ENCODE peak calls at places on chromosomes 4 and X, in four cellular contexts. L is lower lobe of right lung, G is tibial nerve, O is sigmoid colon. T is an unnamed sample.

GRCh38 chr4:152536545-152537182 is 772 bp upstream of the FBXW7 start:
- DNase-seq in L (no peak), G (peak; percentile 33), O (no peak), T (no peak)

GRCh38 chr4:156390599-156391296 is 437.1 kb upstream of the CTSO start:
- DNase-seq in L (no peak), G (no peak), O (no peak), T (no peak)

GRCh38 chrX:18828832-18829404 is 121.5 kb downstream of the PPEF1 start:
- DNase-seq in L (no peak), O (no peak), G (no peak), T (no peak)

GRCh38 chr4:111641813-111642579 is 503.3 kb upstream of the FAM241A start:
- DNase-seq in G (peak; percentile 60), L (no peak), O (peak; percentile 82), T (peak; percentile 50)

GRCh38 chrX:25726539-25726938 is 411.6 kb upstream of the MAGEB18 start:
- DNase-seq in O (no peak), G (no peak), L (no peak), T (no peak)

GRCh38 chr4:173500841-173501591 is 29.0 kb downstream of the HAND2 start:
- DNase-seq in L (no peak), O (no peak), G (no peak), T (no peak)

GRCh38 chr4:72286185-72286584 is 254.4 kb downstream of the NPFFR2 start:
- DNase-seq in L (no peak), O (no peak), G (no peak), T (no peak)

GRCh38 chrX:142295190-142295589 is 90.1 kb upstream of the MAGEC2 start:
- DNase-seq in O (no peak), G (no peak), L (no peak), T (no peak)

GRCh38 chrX:103791233-103791632 is 14.6 kb downstream of the PLP1 start:
- DNase-seq in O (no peak), L (no peak), G (no peak), T (no peak)

GRCh38 chr4:142091691-142092182 is 455.4 kb downstream of the IL15 start:
- DNase-seq in G (peak; percentile 20), O (no peak), L (no peak), T (no peak)

GRCh38 chrX:87517571-87518141 is at the start of gene KLHL4:
- DNase-seq in L (no peak), G (no peak), O (no peak), T (peak; percentile 50)

GRCh38 chr4:26349496-26349895 is 28.7 kb downstream of the RBPJ start:
- DNase-seq in O (no peak), L (no peak), G (no peak), T (no peak)

GRCh38 chr4:56386091-56386490 is 1.2 kb downstream of the AASDH start:
- DNase-seq in O (no peak), L (no peak), G (no peak), T (no peak)

GRCh38 chr4:2250003-2250763 is 8.3 kb upstream of the HAUS3 start:
- DNase-seq in L (no peak), O (no peak), G (no peak), T (no peak)

GRCh38 chr4:86481429-86481828 is 112.7 kb upstream of the PTPN13 start:
- DNase-seq in G (no peak), L (no peak), O (no peak), T (no peak)

GRCh38 chr4:30721353-30722091 is 1.4 kb downstream of the PCDH7 start:
- DNase-seq in O (peak; percentile 72), L (no peak), G (no peak), T (no peak)

GRCh38 chrX:39709364-39709763 is 388.4 kb downstream of the BCOR start:
- DNase-seq in G (no peak), L (no peak), O (no peak), T (no peak)

GRCh38 chr4:7255488-7255881 is 63.1 kb downstream of the SORCS2 start:
- DNase-seq in G (no peak), L (no peak), O (no peak), T (no peak)

GRCh38 chrX:106249706-106250379 is 81.7 kb downstream of the PWWP3B start:
- DNase-seq in O (no peak), L (no peak), G (peak; percentile 8), T (no peak)

GRCh38 chr4:88411491-88412101 is 32.9 kb downstream of the HERC6 start:
- DNase-seq in O (no peak), L (no peak), G (no peak), T (no peak)

GRCh38 chr4:183130328-183131155 is 31.5 kb downstream of the WWC2 start:
- DNase-seq in O (peak; percentile 74), L (no peak), G (no peak), T (peak; percentile 65)

GRCh38 chrX:13220916-13221315 is 98.9 kb downstream of the ATXN3L start:
- DNase-seq in G (no peak), O (no peak), L (no peak), T (no peak)

GRCh38 chr4:174437324-174437723 is 85.0 kb downstream of the HPGD start:
- DNase-seq in L (no peak), O (no peak), G (no peak), T (no peak)

GRCh38 chr4:167868163-167868562 is 224.2 kb upstream of the ANXA10 start:
- DNase-seq in O (no peak), L (no peak), G (no peak), T (no peak)

GRCh38 chr4:95129708-95130343 is 372.1 kb downstream of the BMPR1B start:
- DNase-seq in O (no peak), G (peak; percentile 89), L (no peak), T (no peak)

GRCh38 chr4:146567396-146567795 is 45.7 kb upstream of the SLC10A7 start:
- DNase-seq in O (no peak), L (no peak), G (no peak), T (no peak)

GRCh38 chr4:112979881-112980421 is 69.5 kb upstream of the ANK2 start:
- DNase-seq in L (no peak), O (no peak), G (no peak), T (peak; percentile 44)

GRCh38 chr4:11416767-11417113 is 12.0 kb downstream of the HS3ST1 start:
- DNase-seq in G (no peak), L (no peak), O (no peak), T (no peak)

GRCh38 chr4:91198951-91199350 is 1071.8 kb downstream of the CCSER1 start:
- DNase-seq in L (no peak), O (no peak), G (no peak), T (no peak)

GRCh38 chr4:180827610-180828009 is 1415.6 kb upstream of the TENM3 start:
- DNase-seq in O (no peak), L (no peak), G (no peak), T (no peak)

GRCh38 chrX:154136627-154137161 is 7.3 kb upstream of the OPN1LW start:
- DNase-seq in L (peak; percentile 72), G (peak; percentile 40), O (peak; percentile 87), T (no peak)
- TF ChIP-seq CTCF in L (peak; percentile 82), G (peak; percentile 79), O (peak; percentile 58), T (peak; percentile 84)

GRCh38 chr4:65383589-65384305 is 286.5 kb downstream of the EPHA5 start:
- DNase-seq in O (no peak), G (no peak), L (no peak), T (no peak)
- H3K27ac ChIP-seq in O (no peak overlapping the region), G (no peak overlapping the region), L (no peak overlapping the region), T (peak overlapping the region; percentile 83)

DNA sequence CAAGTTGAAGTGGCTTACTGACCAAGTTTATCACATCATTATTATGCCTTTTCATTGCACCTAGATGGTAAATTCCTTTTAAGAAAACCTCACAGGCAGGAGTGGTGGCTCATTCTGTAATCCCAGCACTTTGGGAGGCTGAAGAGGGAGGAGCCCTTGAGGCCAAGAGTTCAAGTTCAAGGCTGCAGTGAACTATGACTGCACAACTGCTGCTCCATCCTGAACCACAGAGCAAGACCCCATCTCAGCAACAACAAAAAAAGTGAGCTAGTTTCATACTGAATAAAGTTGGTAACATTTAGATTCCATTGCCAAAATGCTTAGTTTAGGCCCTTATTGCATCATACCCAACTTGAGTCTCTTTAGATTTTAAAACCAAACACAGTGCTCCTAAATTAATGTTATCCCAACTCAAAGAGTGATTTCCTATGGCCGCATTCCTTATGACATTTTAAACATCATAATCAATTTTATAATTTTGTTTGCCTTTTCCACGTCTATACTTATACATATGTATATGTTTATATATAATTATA is 36.0 kb downstream of the PDS5A start:
- DNase-seq in G (no peak), O (no peak), L (no peak), T (no peak)
- H3K4me1 ChIP-seq in G (no peaks in the 10 kb centered on the region), O (peaks cover 6% of the 10 kb centered on the region), L (peaks cover 10% of the 10 kb centered on the region), T (peaks cover 8% of the 10 kb centered on the region)

DNA sequence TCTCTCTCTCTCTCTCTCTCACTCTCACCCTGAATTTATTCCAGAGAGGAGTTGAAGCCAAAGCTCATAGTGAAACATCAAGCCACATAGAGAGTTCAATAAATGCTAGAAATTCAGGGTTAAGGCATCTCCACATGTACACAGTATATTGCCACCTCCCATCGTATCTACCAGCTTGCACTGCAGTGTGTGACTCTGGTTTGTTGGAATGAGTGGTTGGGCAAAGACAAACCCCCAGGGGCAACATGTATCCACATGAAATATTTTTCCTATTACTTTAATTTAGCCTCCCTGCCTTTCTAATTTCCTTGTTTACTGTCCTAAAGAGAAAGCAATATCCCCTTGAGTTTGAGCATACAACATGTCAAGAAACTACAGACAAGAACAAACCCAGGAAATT is 247.3 kb downstream of the SPATA18 start:
- DNase-seq in G (no peak), O (no peak), L (no peak), T (no peak)
- TF ChIP-seq CTCF in G (no peak), O (no peak), L (no peak), T (no peak)

GRCh38 chrX:47862680-47863079 is 26.0 kb downstream of the ZNF81 start:
- DNase-seq in O (no peak), L (no peak), G (no peak), T (no peak)

GRCh38 chrX:47863187-47863586 is 26.5 kb downstream of the ZNF81 start:
- DNase-seq in O (no peak), L (no peak), G (no peak), T (no peak)

GRCh38 chrX:47864785-47865184 is 28.1 kb downstream of the ZNF81 start:
- DNase-seq in G (no peak), L (no peak), O (no peak), T (no peak)

GRCh38 chrX:47854474-47854873 is 17.8 kb downstream of the ZNF81 start:
- DNase-seq in O (no peak), L (peak; percentile 29), G (peak; percentile 16), T (no peak)

GRCh38 chrX:47859686-47860085 is 23.0 kb downstream of the ZNF81 start:
- DNase-seq in O (no peak), G (no peak), L (no peak), T (no peak)
- H3K27ac ChIP-seq in O (no peak overlapping the region), G (no peak overlapping the region), L (no peak overlapping the region), T (no peak overlapping the region)

GRCh38 chr4:40995850-40996249 is 218.5 kb downstream of the APBB2 start:
- DNase-seq in L (no peak), O (no peak), G (no peak), T (no peak)

DNA sequence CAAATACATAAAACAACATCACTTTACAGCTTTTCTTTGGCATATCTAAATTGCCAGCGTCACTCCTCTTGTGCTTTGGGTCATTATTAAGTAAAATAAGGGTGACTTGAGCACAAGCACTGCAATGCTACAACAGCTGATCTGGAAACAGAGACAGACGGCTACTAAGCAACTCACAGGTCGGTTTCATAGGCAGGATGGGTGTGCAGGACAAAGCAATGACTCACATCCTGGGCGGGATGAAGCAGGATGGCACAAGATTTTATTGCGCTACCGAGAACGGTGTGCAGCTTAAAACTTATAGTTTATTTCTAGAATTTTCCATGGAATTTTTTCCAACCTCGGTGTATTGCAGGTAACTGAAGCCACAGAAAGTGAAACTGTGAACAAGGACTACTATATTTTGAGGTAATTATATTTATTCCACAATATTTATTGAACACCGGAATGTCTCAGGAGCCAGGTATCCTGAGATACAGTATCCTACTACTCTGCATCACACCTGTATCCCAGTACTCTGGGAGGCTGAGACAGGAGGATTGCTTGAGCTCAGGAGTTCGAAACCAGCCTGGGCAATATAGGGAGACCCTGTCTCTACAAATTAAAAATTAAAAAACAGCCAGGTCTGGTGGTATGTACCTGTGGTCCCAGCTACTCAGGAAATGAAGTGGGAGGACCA is 215.5 kb downstream of the APBB2 start:
- DNase-seq in L (no peak), G (no peak), O (no peak), T (peak; percentile 84)
- H3K4me1 ChIP-seq in L (peaks cover 7% of the 10 kb centered on the region), G (no peaks in the 10 kb centered on the region), O (no peaks in the 10 kb centered on the region), T (peaks cover 37% of the 10 kb centered on the region)

T was measured in RWPE2.